ENCODE peak calls at places on chromosomes 12 and 14, in five cellular contexts. Z is frontal cortex, G is GM03348, L is Panc1, U is cerebellar cortex. A is an unnamed sample.

GRCh38 chr12:69007166-69007857 is 74.3 kb upstream of the CPM start:
- DNase-seq in Z (no peak), G (peak; percentile 64), L (no peak), U (no peak), A (no peak)

GRCh38 chr12:131074221-131075083 is 120.7 kb downstream of the ADGRD1 start:
- DNase-seq in Z (no peak), G (peak; percentile 80), L (no peak), U (no peak), A (no peak)

GRCh38 chr14:26398616-26399015 is 199.2 kb downstream of the NOVA1 start:
- DNase-seq in Z (no peak), G (no peak), L (no peak), U (peak; percentile 45), A (no peak)

GRCh38 chr12:26471560-26471959 is 276.2 kb downstream of the SSPN start:
- DNase-seq in Z (peak; percentile 5), G (peak; percentile 52), L (no peak), U (peak; percentile 22), A (no peak)

GRCh38 chr14:56002316-56002715 is 115.9 kb upstream of the PELI2 start:
- DNase-seq in Z (no peak), G (peak; percentile 20), L (no peak), U (no peak), A (no peak)

GRCh38 chr14:106506901-106507305 is 980.5 kb downstream of the TMEM121 start:
- DNase-seq in Z (no peak), G (no peak), L (no peak), U (no peak), A (no peak)

GRCh38 chr14:90616881-90617280 is 199.3 kb downstream of the TTC7B start:
- DNase-seq in Z (no peak), G (no peak), L (no peak), U (no peak), A (no peak)

GRCh38 chr12:50925342-50925651 is 27.0 kb upstream of the HIGD1C start:
- DNase-seq in Z (no peak), G (no peak), L (no peak), U (peak; percentile 48), A (no peak)

GRCh38 chr12:64666054-64666914 is 56.0 kb downstream of the RASSF3 start:
- DNase-seq in Z (no peak), G (no peak), L (no peak), U (no peak), A (no peak)

GRCh38 chr14:94907626-94908261 is 137.8 kb upstream of the GSC start:
- DNase-seq in Z (no peak), G (peak; percentile 25), L (no peak), U (no peak), A (no peak)

GRCh38 chr12:54047964-54048303 is 5.7 kb upstream of the HOXC4 start:
- DNase-seq in Z (no peak), G (no peak), L (no peak), U (no peak), A (no peak)

GRCh38 chr12:38844237-38844636 is 61.2 kb downstream of the CPNE8 start:
- DNase-seq in Z (no peak), G (no peak), L (no peak), U (no peak), A (no peak)

GRCh38 chr12:13093191-13093849 is 10.1 kb downstream of the GSG1 start:
- DNase-seq in Z (no peak), G (peak; percentile 61), L (no peak), U (no peak), A (no peak)

GRCh38 chr12:62744551-62744950 is 190.4 kb downstream of the PPM1H start:
- DNase-seq in Z (no peak), G (no peak), L (no peak), U (no peak), A (no peak)

GRCh38 chr12:53973093-53974042 is at the start of gene HOXC11:
- DNase-seq in Z (no peak), G (peak; percentile 89), L (no peak), U (no peak), A (no peak)

GRCh38 chr12:110794623-110795280 is 52.0 kb upstream of the CCDC63 start:
- DNase-seq in Z (no peak), G (peak; percentile 31), L (no peak), U (no peak), A (no peak)

GRCh38 chr14:61420326-61420725 is 98.9 kb downstream of the PRKCH start:
- DNase-seq in Z (no peak), G (no peak), L (no peak), U (no peak), A (no peak)

GRCh38 chr12:126189856-126190255 is 1124.6 kb downstream of the AACS start:
- DNase-seq in Z (no peak), G (no peak), L (no peak), U (no peak), A (no peak)

GRCh38 chr14:24353551-24354529 is 14.0 kb upstream of the RIPK3 start:
- DNase-seq in Z (no peak), G (peak; percentile 54), L (no peak), U (no peak), A (peak; percentile 30)

GRCh38 chr14:29663281-29663801 is 264.3 kb downstream of the PRKD1 start:
- DNase-seq in Z (no peak), G (peak; percentile 5), L (no peak), U (no peak), A (no peak)

GRCh38 chr14:102182901-102183619 is 43.4 kb downstream of the WDR20 start:
- DNase-seq in Z (no peak), G (no peak), L (no peak), U (no peak), A (no peak)

GRCh38 chr12:57783861-57784260 is 1.3 kb downstream of the TSFM start:
- DNase-seq in Z (no peak), G (no peak), L (no peak), U (no peak), A (no peak)

GRCh38 chr14:34676516-34677211 is 37.7 kb downstream of the CFL2 start:
- DNase-seq in Z (no peak), G (no peak), L (no peak), U (peak; percentile 13), A (no peak)

GRCh38 chr14:25003537-25003936 is 46.4 kb downstream of the STXBP6 start:
- DNase-seq in Z (no peak), G (no peak), L (no peak), U (no peak), A (no peak)

GRCh38 chr12:55720894-55721444 is 776 bp downstream of the RDH5 start:
- DNase-seq in Z (no peak), G (peak; percentile 87), L (peak; percentile 78), U (peak; percentile 63), A (no peak)

GRCh38 chr12:112962561-112962960 is 15.8 kb upstream of the OAS2 start:
- DNase-seq in Z (no peak), G (no peak), L (no peak), U (no peak), A (no peak)

GRCh38 chr12:110689601-110690430 is 901 bp upstream of the HVCN1 start:
- DNase-seq in Z (peak; percentile 38), G (peak; percentile 65), L (no peak), U (no peak), A (no peak)

GRCh38 chr12:121765573-121765972 is 27.9 kb downstream of the RHOF start:
- DNase-seq in Z (no peak), G (peak; percentile 86), L (no peak), U (peak; percentile 51), A (no peak)

GRCh38 chr14:31936100-31936499 is 141.0 kb upstream of the ARHGAP5 start:
- DNase-seq in Z (no peak), G (no peak), L (no peak), U (no peak), A (no peak)